ENCODE peak calls at places on chromosomes 2 and 18, in nine cellular contexts. U, M, P, K, D, V, N, Q and X are unnamed samples.

GRCh38 chr18:5534845-5535244 is 9.0 kb downstream of the EPB41L3 start:
- DNase-seq in U (no peak), M (no peak), P (no peak), K (no peak), D (no peak), V (no peak), N (no peak), Q (peak; percentile 9), X (no peak)

GRCh38 chr2:102826904-102827303 is 65.1 kb downstream of the TMEM182 start:
- DNase-seq in U (no peak), M (no peak), P (no peak), K (no peak), D (no peak), V (no peak), N (peak; percentile 29), Q (no peak), X (peak; percentile 47)

GRCh38 chr2:45885111-45885685 is 233.7 kb downstream of the PRKCE start:
- DNase-seq in U (no peak), M (no peak), P (no peak), K (peak; percentile 59), D (no peak), V (no peak), N (no peak), Q (no peak), X (no peak)

GRCh38 chr2:237732790-237733349 is 65.7 kb upstream of the RBM44 start:
- DNase-seq in U (no peak), M (no peak), P (no peak), K (no peak), D (no peak), V (no peak), N (peak; percentile 66), Q (peak; percentile 28), X (peak; percentile 72)

GRCh38 chr2:110675679-110676078 is 2.2 kb downstream of the BUB1 start:
- DNase-seq in U (no peak), M (no peak), P (no peak), K (no peak), D (no peak), V (no peak), N (no peak), Q (no peak), X (no peak)

GRCh38 chr2:158953926-158954763 is 14.3 kb upstream of the TANC1 start:
- DNase-seq in U (peak; percentile 75), M (no peak), P (no peak), K (peak; percentile 59), D (no peak), V (peak; percentile 38), N (peak; percentile 62), Q (peak; percentile 68), X (no peak)

GRCh38 chr2:218796691-218797090 is 14.7 kb downstream of the CYP27A1 start:
- DNase-seq in U (no peak), M (no peak), P (no peak), K (no peak), D (no peak), V (no peak), N (no peak), Q (no peak), X (no peak)

GRCh38 chr2:75199428-75200011 is at the start of gene TACR1:
- DNase-seq in U (peak; percentile 45), M (peak; percentile 32), P (peak; percentile 5), K (peak; percentile 87), D (peak; percentile 12), V (peak; percentile 44), N (no peak), Q (peak; percentile 71), X (peak; percentile 85)

GRCh38 chr2:219285894-219286425 is 6.8 kb downstream of the DNAJB2 start:
- DNase-seq in U (no peak), M (no peak), P (no peak), K (peak; percentile 69), D (no peak), V (no peak), N (no peak), Q (no peak), X (no peak)

GRCh38 chr2:231454361-231454791 is 9.9 kb downstream of the NCL start:
- DNase-seq in U (no peak), M (no peak), P (no peak), K (no peak), D (no peak), V (no peak), N (no peak), Q (no peak), X (no peak)

GRCh38 chr18:7728297-7728696 is 161.2 kb downstream of the PTPRM start:
- DNase-seq in U (peak; percentile 30), M (no peak), P (no peak), K (no peak), D (no peak), V (no peak), N (peak; percentile 10), Q (no peak), X (no peak)

GRCh38 chr2:46805401-46805951 is 110.1 kb downstream of the MCFD2 start:
- DNase-seq in U (no peak), M (no peak), P (no peak), K (peak; percentile 2), D (no peak), V (no peak), N (no peak), Q (no peak), X (no peak)

GRCh38 chr18:76348267-76349066 is 146.6 kb downstream of the ZNF516 start:
- DNase-seq in U (peak; percentile 10), M (no peak), P (no peak), K (no peak), D (peak; percentile 48), V (no peak), N (peak; percentile 59), Q (no peak), X (no peak)

GRCh38 chr2:127609031-127609751 is 36.8 kb upstream of the GPR17 start:
- DNase-seq in U (no peak), M (no peak), P (no peak), K (no peak), D (no peak), V (no peak), N (no peak), Q (no peak), X (no peak)

GRCh38 chr18:12989397-12990127 is 1.6 kb upstream of the CEP192 start:
- DNase-seq in U (no peak), M (no peak), P (no peak), K (no peak), D (no peak), V (no peak), N (no peak), Q (no peak), X (no peak)

GRCh38 chr18:55699233-55699765 is 111.3 kb upstream of the TCF4 start:
- DNase-seq in U (no peak), M (no peak), P (no peak), K (peak; percentile 42), D (no peak), V (no peak), N (peak; percentile 32), Q (no peak), X (no peak)

GRCh38 chr2:667332-668000 is 9.7 kb downstream of the TMEM18 start:
- DNase-seq in U (peak; percentile 81), M (no peak), P (no peak), K (peak; percentile 80), D (no peak), V (no peak), N (peak; percentile 59), Q (peak; percentile 41), X (no peak)

GRCh38 chr2:123546348-123546747 is 478.7 kb upstream of the CNTNAP5 start:
- DNase-seq in U (peak; percentile 25), M (no peak), P (no peak), K (no peak), D (no peak), V (no peak), N (no peak), Q (no peak), X (no peak)

GRCh38 chr2:85390941-85391669 is 19.1 kb downstream of the CAPG start:
- DNase-seq in U (no peak), M (peak; percentile 72), P (peak; percentile 55), K (peak; percentile 81), D (peak; percentile 6), V (peak; percentile 32), N (peak; percentile 57), Q (peak; percentile 80), X (peak; percentile 20)

GRCh38 chr2:15638720-15639119 is 47.1 kb downstream of the DDX1 start:
- DNase-seq in U (peak; percentile 71), M (no peak), P (no peak), K (peak; percentile 46), D (no peak), V (no peak), N (no peak), Q (no peak), X (no peak)

GRCh38 chr2:232893834-232894233 is 23.8 kb downstream of the SNORC start:
- DNase-seq in U (no peak), M (no peak), P (no peak), K (no peak), D (no peak), V (no peak), N (no peak), Q (peak; percentile 2), X (no peak)

GRCh38 chr2:11079131-11079824 is 76.0 kb upstream of the SLC66A3 start:
- DNase-seq in U (peak; percentile 13), M (no peak), P (no peak), K (no peak), D (no peak), V (no peak), N (no peak), Q (no peak), X (no peak)

GRCh38 chr2:42368817-42369550 is 8.0 kb upstream of the COX7A2L start:
- DNase-seq in U (peak; percentile 26), M (no peak), P (no peak), K (no peak), D (no peak), V (no peak), N (no peak), Q (no peak), X (no peak)

GRCh38 chr2:224579411-224579810 is 5.8 kb downstream of the CUL3 start:
- DNase-seq in U (peak; percentile 41), M (no peak), P (no peak), K (no peak), D (no peak), V (no peak), N (no peak), Q (no peak), X (no peak)

GRCh38 chr18:12497296-12497695 is 89.6 kb downstream of the PRELID3A start:
- DNase-seq in U (no peak), M (no peak), P (no peak), K (no peak), D (no peak), V (no peak), N (peak; percentile 38), Q (no peak), X (no peak)

GRCh38 chr2:41966431-41966893 is 81.4 kb upstream of the PKDCC start:
- DNase-seq in U (peak; percentile 78), M (no peak), P (no peak), K (peak; percentile 93), D (peak; percentile 26), V (no peak), N (peak; percentile 39), Q (no peak), X (no peak)